ENCODE peak calls at places on chromosomes 2 and 18, in eight cellular contexts. P is Calu3, N is OCI-LY7, R is GM13976, G is body of pancreas, X is suprapubic skin, W is omental fat pad, M is epithelial cell of esophagus. S is an unnamed sample.
A peak's percentile ranks its signal among the peaks of the same experiment; 100 is the strongest.

GRCh38 chr2:231711677-231712461 is 3.5 kb downstream of the PTMA start:
- DNase-seq in P (no peak), N (peak; percentile 15), R (no peak), G (no peak), X (no peak), W (no peak), M (no peak), S (no peak)

GRCh38 chr2:238456966-238457926 is 30.5 kb downstream of the ASB1 start:
- DNase-seq in P (no peak), N (no peak), R (no peak), G (no peak), X (no peak), W (no peak), M (no peak), S (no peak)

GRCh38 chr18:9719421-9719981 is 11.4 kb downstream of the RAB31 start:
- DNase-seq in P (no peak), N (no peak), R (no peak), G (no peak), X (no peak), W (no peak), M (peak; percentile 84), S (no peak)

GRCh38 chr2:19488009-19488691 is 129.7 kb upstream of the OSR1 start:
- DNase-seq in P (peak; percentile 54), N (no peak), R (no peak), G (no peak), X (no peak), W (no peak), M (peak; percentile 95), S (no peak)

GRCh38 chr2:143383016-143383415 is 253.8 kb downstream of the ARHGAP15 start:
- DNase-seq in P (no peak), N (no peak), R (no peak), G (no peak), X (no peak), W (no peak), M (no peak), S (no peak)

GRCh38 chr2:197200657-197201056 is 109.9 kb downstream of the ANKRD44 start:
- DNase-seq in P (no peak), N (no peak), R (no peak), G (no peak), X (no peak), W (no peak), M (no peak), S (no peak)

GRCh38 chr2:138495384-138495783 is 6.2 kb upstream of the SPOPL start:
- DNase-seq in P (no peak), N (no peak), R (no peak), G (no peak), X (no peak), W (no peak), M (no peak), S (no peak)

GRCh38 chr18:76621184-76621583 is 126.1 kb upstream of the ZNF516 start:
- DNase-seq in P (no peak), N (no peak), R (no peak), G (no peak), X (no peak), W (no peak), M (peak; percentile 53), S (no peak)

GRCh38 chr2:156589381-156590079 is 153.4 kb downstream of the GPD2 start:
- DNase-seq in P (peak; percentile 6), N (peak; percentile 35), R (peak; percentile 16), G (peak; percentile 21), X (no peak), W (no peak), M (peak; percentile 56), S (no peak)

GRCh38 chr18:61187971-61188370 is 145.3 kb upstream of the CDH20 start:
- DNase-seq in P (no peak), N (no peak), R (no peak), G (no peak), X (no peak), W (no peak), M (no peak), S (no peak)

GRCh38 chr2:38214209-38214717 is 138.3 kb upstream of the CYP1B1 start:
- DNase-seq in P (no peak), N (no peak), R (no peak), G (no peak), X (no peak), W (no peak), M (no peak), S (no peak)

GRCh38 chr2:175203621-175204496 is 22.3 kb upstream of the ATP5MC3 start:
- DNase-seq in P (peak; percentile 70), N (peak; percentile 55), R (no peak), G (peak; percentile 60), X (no peak), W (no peak), M (peak; percentile 55), S (peak; percentile 70)

GRCh38 chr2:46495347-46496030 is 16.1 kb downstream of the TMEM247 start:
- DNase-seq in P (no peak), N (no peak), R (no peak), G (no peak), X (no peak), W (no peak), M (peak; percentile 59), S (no peak)

GRCh38 chr2:106159867-106160785 is 34.0 kb downstream of the UXS1 start:
- DNase-seq in P (no peak), N (peak; percentile 45), R (no peak), G (no peak), X (no peak), W (no peak), M (no peak), S (no peak)

GRCh38 chr2:103615706-103616105 is 853.9 kb downstream of the TMEM182 start:
- DNase-seq in P (no peak), N (no peak), R (no peak), G (no peak), X (no peak), W (no peak), M (no peak), S (no peak)

GRCh38 chr2:132804045-132804444 is 134.0 kb upstream of the LYPD1 start:
- DNase-seq in P (no peak), N (peak; percentile 5), R (no peak), G (no peak), X (no peak), W (no peak), M (peak; percentile 54), S (no peak)

DNA sequence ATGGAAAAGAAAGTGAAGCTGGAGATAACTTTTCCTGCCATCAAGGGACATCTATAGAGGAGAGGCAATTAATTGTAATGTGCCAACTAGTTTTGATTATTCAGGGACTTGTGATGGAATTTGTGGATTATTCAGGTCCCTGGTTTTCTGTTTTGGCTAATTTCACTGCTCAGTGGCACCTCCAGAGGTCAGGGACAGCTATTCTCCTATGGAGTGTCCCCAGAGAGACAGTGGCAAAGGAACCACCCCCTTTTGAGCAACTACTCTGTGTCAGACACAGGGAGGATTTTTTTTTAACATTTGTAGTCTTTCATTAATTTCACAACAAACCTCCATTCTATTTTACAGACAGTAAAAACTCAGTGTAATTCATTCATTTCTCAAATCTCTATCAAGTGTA is 206.0 kb upstream of the SPRED2 start:
- DNase-seq in P (peak; percentile 11), N (no peak), R (no peak), G (no peak), X (no peak), W (no peak), M (no peak), S (no peak)
- TF ChIP-seq CTCF in P (peak; percentile 18), N (peak; percentile 47), R (no peak), G (no peak), X (no peak), W (no peak), M (peak; percentile 18), S (peak; percentile 62)

GRCh38 chr18:58896734-58897508 is 32.2 kb downstream of the ZNF532 start:
- DNase-seq in P (no peak), N (peak; percentile 45), R (peak; percentile 29), G (no peak), X (no peak), W (no peak), M (no peak), S (no peak)

GRCh38 chr18:58897994-58898393 is 33.3 kb downstream of the ZNF532 start:
- DNase-seq in P (no peak), N (no peak), R (no peak), G (no peak), X (no peak), W (no peak), M (no peak), S (no peak)

GRCh38 chr18:58895385-58895784 is 30.7 kb downstream of the ZNF532 start:
- DNase-seq in P (no peak), N (no peak), R (no peak), G (no peak), X (no peak), W (no peak), M (no peak), S (no peak)

GRCh38 chr18:58894937-58895336 is 30.3 kb downstream of the ZNF532 start:
- DNase-seq in P (no peak), N (no peak), R (no peak), G (no peak), X (no peak), W (no peak), M (no peak), S (no peak)

DNA sequence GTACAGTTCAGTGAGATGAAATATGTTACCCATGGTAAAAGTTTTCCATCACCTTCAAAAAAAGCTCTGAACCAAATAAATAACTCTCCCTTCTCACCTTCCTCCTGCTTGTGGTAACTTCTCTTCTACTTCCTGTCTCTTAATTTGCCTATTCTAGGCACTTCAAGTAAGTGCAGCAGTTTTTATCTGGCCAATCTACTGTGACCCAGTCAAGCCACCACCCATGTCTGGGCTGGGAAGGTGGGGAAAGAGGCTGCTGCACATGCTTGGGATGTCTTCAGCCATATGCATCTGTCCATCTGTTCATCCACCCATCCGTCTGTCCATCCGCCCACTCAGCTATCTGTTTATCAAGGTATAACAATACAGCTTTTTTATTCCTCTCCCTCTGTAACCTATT is 31.6 kb downstream of the ZNF532 start:
- DNase-seq in P (no peak), N (peak; percentile 70), R (peak; percentile 49), G (no peak), X (no peak), W (no peak), M (no peak), S (no peak)
- TF ChIP-seq CTCF in P (no peak), N (no peak), R (no peak), G (no peak), X (no peak), W (no peak), M (no peak), S (no peak)

DNA sequence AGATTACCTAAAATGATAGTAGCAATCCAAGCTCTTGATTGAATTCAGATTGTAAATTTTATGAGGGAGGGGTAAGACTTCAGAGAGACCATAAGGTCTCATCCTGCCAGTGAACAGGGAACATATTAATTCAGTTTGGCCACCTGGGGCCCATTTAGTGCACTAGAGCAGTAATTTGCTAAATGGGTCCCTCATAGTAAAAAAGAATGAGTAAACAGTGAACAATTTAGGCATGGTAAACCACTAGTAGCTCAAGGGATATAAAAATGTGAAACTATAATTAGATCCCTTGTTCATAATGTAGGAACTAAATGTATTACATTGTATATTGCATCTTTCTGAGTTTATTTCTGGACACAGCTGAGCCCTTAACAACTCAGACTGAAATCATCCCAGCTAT is 4.9 kb upstream of the PHLPP1 start:
- DNase-seq in P (no peak), N (no peak), R (no peak), G (no peak), X (no peak), W (no peak), M (no peak), S (no peak)
- TF ChIP-seq CTCF in P (no peak), N (no peak), R (no peak), G (no peak), X (no peak), W (no peak), M (no peak), S (no peak)

DNA sequence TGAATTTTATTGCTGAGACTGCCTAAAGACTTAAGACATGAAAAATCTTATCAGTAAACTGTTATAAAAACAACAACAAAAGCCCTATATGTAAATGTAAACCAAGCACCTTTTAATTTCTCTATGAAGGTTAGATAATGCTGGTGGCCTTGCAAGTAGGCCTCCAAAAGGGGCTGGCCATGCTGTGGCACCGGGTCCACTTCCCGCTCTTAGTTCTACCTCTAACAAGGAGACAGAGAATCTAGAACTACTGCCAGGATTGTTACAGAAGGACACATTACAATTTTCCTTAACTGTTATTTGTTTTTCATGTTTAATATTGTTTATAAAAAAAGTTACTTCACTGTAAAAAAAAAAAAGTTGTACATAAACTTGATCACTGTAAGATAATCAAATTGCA is 49.0 kb downstream of the UGP2 start:
- DNase-seq in P (no peak), N (no peak), R (no peak), G (no peak), X (no peak), W (no peak), M (no peak), S (no peak)
- TF ChIP-seq CTCF in P (no peak), N (no peak), R (no peak), G (no peak), X (no peak), W (no peak), M (no peak), S (no peak)

S was measured in type B pancreatic cell.